ENCODE peak calls at places on chromosomes 12 and 14, in four cellular contexts. K is WTC11, X is K562, A is GM23338. U is an unnamed sample.

GRCh38 chr12:121992059-121992879 is 29.4 kb upstream of the BCL7A start:
- DNase-seq in K (no peak), X (no peak), A (no peak), U (no peak)

GRCh38 chr12:21502872-21503271 is 1.3 kb downstream of the GOLT1B start:
- DNase-seq in K (no peak), X (no peak), A (peak), U (no peak)

GRCh38 chr12:62482769-62483168 is 16.1 kb downstream of the MON2 start:
- DNase-seq in K (no peak), X (no peak), A (no peak), U (no peak)

GRCh38 chr12:30450872-30451271 is 244.8 kb downstream of the IPO8 start:
- DNase-seq in K (no peak), X (peak), A (no peak), U (no peak)

GRCh38 chr14:99520571-99521081 is 39.4 kb downstream of the CCNK start:
- DNase-seq in K (peak), X (no peak), A (no peak), U (no peak)

GRCh38 chr14:32342151-32342853 is 13.2 kb downstream of the AKAP6 start:
- DNase-seq in K (no peak), X (no peak), A (no peak), U (no peak)

GRCh38 chr14:21070083-21070609 is at the start of gene ARHGEF40:
- DNase-seq in K (peak), X (peak), A (peak), U (no peak)

GRCh38 chr12:128637616-128638606 is 185.8 kb downstream of the SLC15A4 start:
- DNase-seq in K (no peak), X (no peak), A (no peak), U (no peak)

GRCh38 chr14:70660967-70661871 is 19.5 kb downstream of the TTC9 start:
- DNase-seq in K (no peak), X (no peak), A (no peak), U (no peak)

GRCh38 chr14:22871962-22872832 is 657 bp downstream of the LRP10 start:
- DNase-seq in K (peak), X (peak), A (peak), U (no peak)

GRCh38 chr14:79077096-79077495 is 906.9 kb downstream of the NRXN3 start:
- DNase-seq in K (no peak), X (no peak), A (no peak), U (no peak)
- TF ChIP-seq CREB1 in K (no peak), X (no peak), A (no peak), U (no peak)

GRCh38 chr14:38762436-38762835 is 340.6 kb downstream of the SEC23A start:
- DNase-seq in K (no peak), X (no peak), A (no peak), U (no peak)
- TF ChIP-seq CREB1 in K (no peak), X (no peak), A (no peak), U (no peak)

DNA sequence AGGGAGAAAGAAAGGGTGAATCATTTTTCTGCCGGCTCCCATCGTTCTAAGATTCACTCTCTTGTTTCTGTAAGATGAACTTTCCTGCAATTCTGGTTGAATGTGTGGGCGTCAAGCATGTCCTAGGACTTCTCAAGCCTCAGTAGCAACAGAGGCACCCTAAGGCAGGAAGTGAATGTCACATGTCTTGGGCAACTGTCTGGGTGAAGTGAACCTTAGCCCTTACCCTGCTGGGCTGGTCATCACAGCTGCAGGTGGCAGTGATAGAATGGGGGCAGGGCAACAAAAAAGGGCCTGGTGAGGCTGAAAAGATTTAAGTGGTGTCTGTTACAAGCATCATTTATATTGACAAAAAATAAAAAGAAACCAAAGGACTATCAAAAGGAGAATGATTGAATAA is 45.9 kb upstream of the CAND1 start:
- DNase-seq in K (no peak), X (no peak), A (no peak), U (no peak)
- TF ChIP-seq CREB1 in K (no peak), X (no peak), A (no peak), U (no peak)

DNA sequence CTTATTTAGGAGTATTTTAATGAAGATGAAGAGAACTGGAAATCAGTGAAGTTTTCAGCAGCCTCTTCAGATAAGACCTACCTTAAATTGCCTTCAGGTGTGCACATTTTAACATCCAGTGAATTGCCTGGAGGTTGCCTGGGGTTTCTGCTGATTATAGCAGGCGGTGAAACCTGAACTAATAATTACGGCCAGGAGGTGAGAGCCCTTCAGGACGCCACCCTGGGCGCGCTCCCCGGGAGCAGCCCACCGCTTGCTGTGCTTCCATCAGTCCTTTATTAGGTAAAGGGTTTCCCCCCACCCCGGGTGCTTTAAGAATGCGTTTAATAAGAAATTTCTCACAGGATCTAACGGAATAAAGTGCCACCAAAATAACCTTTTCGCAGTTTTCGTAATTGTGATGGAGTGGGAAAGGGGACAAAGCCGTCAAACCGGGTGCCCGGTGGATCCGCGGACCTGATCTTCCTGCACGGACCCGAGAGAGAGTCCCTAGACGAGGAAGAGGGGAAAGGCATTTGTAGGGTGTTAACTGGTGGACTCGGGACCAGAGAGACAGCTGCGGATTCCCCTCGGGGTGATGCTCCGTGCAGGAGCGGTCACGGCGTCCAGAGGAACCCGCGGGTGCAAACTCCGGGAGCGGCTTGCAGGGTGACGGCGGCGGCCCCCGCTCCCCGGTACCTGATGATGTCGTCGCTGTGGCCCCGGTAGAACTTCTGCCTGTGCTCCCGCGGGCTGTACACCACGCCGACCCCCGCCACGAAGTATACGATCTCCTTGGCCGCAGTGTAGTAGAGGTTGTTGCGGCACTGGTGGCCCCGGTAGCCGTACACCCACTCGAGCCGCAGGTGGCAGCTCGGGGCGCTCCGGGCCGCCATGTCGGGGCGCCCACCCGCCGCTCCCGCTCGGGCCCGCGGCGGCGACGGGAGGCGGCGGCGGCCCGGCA is 853 bp downstream of the EML5 start:
- DNase-seq in K (peak), X (peak), A (peak), U (no peak)
- TF ChIP-seq CREB1 in K (no peak), X (no peak), A (no peak), U (no peak)

GRCh38 chr12:51726931-51727330 is 121.6 kb downstream of the FIGNL2 start:
- DNase-seq in K (no peak), X (no peak), A (no peak), U (no peak)

GRCh38 chr12:51722387-51722786 is 126.1 kb downstream of the FIGNL2 start:
- DNase-seq in K (no peak), X (no peak), A (no peak), U (no peak)

GRCh38 chr12:51717325-51717925 is 126.4 kb downstream of the SCN8A start:
- DNase-seq in K (no peak), X (no peak), A (no peak), U (no peak)

DNA sequence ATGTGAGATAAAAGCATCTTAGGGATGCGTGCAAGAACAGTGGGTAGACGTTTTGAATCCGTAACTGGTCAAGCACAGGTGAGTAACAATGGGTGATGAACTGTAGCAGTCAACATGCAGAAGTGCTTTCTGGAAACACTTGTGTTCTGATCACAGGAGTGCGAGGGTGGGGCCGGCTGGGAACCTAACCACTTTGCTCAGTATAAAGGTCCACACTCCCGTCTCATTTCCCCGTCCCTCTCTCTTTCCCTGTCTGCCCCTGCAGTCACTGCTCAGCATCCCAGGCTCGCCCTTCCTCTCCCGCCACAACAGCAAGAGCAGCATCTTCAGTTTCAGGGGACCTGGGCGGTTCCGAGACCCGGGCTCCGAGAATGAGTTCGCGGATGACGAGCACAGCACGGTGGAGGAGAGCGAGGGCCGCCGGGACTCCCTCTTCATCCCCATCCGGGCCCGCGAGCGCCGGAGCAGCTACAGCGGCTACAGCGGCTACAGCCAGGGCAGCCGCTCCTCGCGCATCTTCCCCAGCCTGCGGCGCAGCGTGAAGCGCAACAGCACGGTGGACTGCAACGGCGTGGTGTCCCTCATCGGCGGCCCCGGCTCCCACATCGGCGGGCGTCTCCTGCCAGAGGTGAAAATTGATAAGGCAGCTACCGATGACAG is 127.1 kb downstream of the FIGNL2 start:
- DNase-seq in K (peak), X (no peak), A (peak), U (peak)
- TF ChIP-seq CREB1 in K (no peak), X (no peak), A (no peak), U (peak)

U was measured in H1.